ENCODE peak calls at places on chromosome 17, in ten cellular contexts. Z, W, Q, X, I, R, V, O, N and A are unnamed samples.

GRCh38 chr17:78777886-78778285 is 4.2 kb downstream of the CYTH1 start:
- DNase-seq in O (no peak), X (no peak), N (no peak), W (no peak), Z (no peak), I (no peak), V (no peak), R (no peak), Q (no peak), A (no peak)

GRCh38 chr17:48751172-48751571 is 22.6 kb upstream of the HOXB13 start:
- DNase-seq in Q (no peak), X (no peak), N (no peak), O (no peak), R (no peak), I (no peak), V (no peak), W (no peak), Z (no peak), A (no peak)

GRCh38 chr17:77815127-77815905 is 143.2 kb upstream of the TNRC6C start:
- DNase-seq in R (peak), Q (no peak), Z (no peak), X (no peak), O (no peak), W (no peak), V (no peak), N (no peak), I (no peak), A (no peak)

GRCh38 chr17:20771104-20771503 is 191.6 kb downstream of the CDRT15L2 start:
- DNase-seq in X (no peak), V (no peak), R (no peak), Z (no peak), N (no peak), Q (no peak), I (no peak), W (no peak), O (no peak), A (no peak)

GRCh38 chr17:63399316-63399715 is 46.8 kb downstream of the CYB561 start:
- DNase-seq in V (no peak), N (no peak), I (no peak), R (no peak), X (no peak), Q (no peak), Z (peak), W (peak), O (no peak), A (no peak)

GRCh38 chr17:13359774-13360173 is 242.0 kb downstream of the HS3ST3A1 start:
- DNase-seq in W (no peak), Q (no peak), X (no peak), I (no peak), R (no peak), Z (peak), V (no peak), O (no peak), N (no peak), A (no peak)

GRCh38 chr17:19725486-19725885 is 9.1 kb upstream of the SLC47A2 start:
- DNase-seq in Q (no peak), N (no peak), X (no peak), Z (no peak), I (no peak), V (no peak), R (no peak), W (no peak), O (no peak), A (no peak)

GRCh38 chr17:59038734-59039133 is 67.9 kb downstream of the TRIM37 start:
- DNase-seq in Z (peak), R (no peak), Q (no peak), V (peak), O (no peak), X (no peak), W (peak), I (no peak), N (no peak), A (peak)

GRCh38 chr17:34769049-34769448 is 189.7 kb downstream of the TMEM132E start:
- DNase-seq in Q (no peak), O (no peak), N (no peak), W (no peak), V (no peak), R (no peak), I (no peak), Z (no peak), X (no peak), A (no peak)

GRCh38 chr17:82450357-82451106 is at the start of gene CYBC1:
- DNase-seq in I (peak), R (peak), X (peak), W (peak), V (peak), O (peak), Q (peak), N (peak), Z (peak), A (peak)

GRCh38 chr17:16516594-16517018 is 24.6 kb upstream of the LRRC75A start:
- DNase-seq in I (no peak), X (peak), W (peak), Q (no peak), O (peak), R (no peak), N (peak), Z (peak), V (no peak), A (peak)

GRCh38 chr17:29592850-29593545 is at the start of gene ANKRD13B:
- DNase-seq in O (peak), X (no peak), Q (no peak), N (peak), V (no peak), R (peak), W (no peak), I (no peak), Z (no peak), A (no peak)

GRCh38 chr17:62994931-62995330 is 28.9 kb downstream of the TANC2 start:
- DNase-seq in V (peak), O (no peak), X (no peak), I (no peak), W (peak), R (no peak), Q (peak), N (no peak), Z (peak), A (no peak)

GRCh38 chr17:42519546-42520444 is 16.2 kb upstream of the NAGLU start:
- DNase-seq in W (peak), I (peak), N (peak), R (peak), O (peak), V (peak), Z (peak), Q (no peak), X (peak), A (peak)

GRCh38 chr17:42677921-42678781 is 1.4 kb upstream of the PLEKHH3 start:
- DNase-seq in I (peak), O (peak), Z (peak), W (peak), V (no peak), N (peak), X (peak), R (peak), Q (peak), A (no peak)

GRCh38 chr17:75345514-75346167 is 56.4 kb upstream of the SLC25A19 start:
- DNase-seq in Q (peak), O (peak), W (no peak), X (peak), R (peak), Z (no peak), N (no peak), I (no peak), V (no peak), A (no peak)

GRCh38 chr17:49230636-49231562 is at the start of gene PHOSPHO1:
- DNase-seq in R (peak), Q (peak), N (peak), X (peak), V (peak), O (peak), W (peak), Z (peak), I (peak), A (peak)

GRCh38 chr17:42953669-42954068 is 10.6 kb downstream of the AARSD1 start:
- DNase-seq in X (no peak), W (no peak), R (no peak), I (peak), O (no peak), Z (peak), N (no peak), Q (no peak), V (no peak), A (no peak)

GRCh38 chr17:41020346-41020745 is 6.7 kb downstream of the KRTAP1-5 start:
- DNase-seq in N (no peak), R (no peak), X (no peak), Z (no peak), Q (no peak), W (no peak), I (no peak), V (no peak), O (no peak), A (no peak)

GRCh38 chr17:2297023-2297422 is 6.6 kb downstream of the SMG6 start:
- DNase-seq in Q (no peak), X (no peak), I (no peak), V (no peak), O (no peak), N (no peak), W (no peak), R (no peak), Z (no peak), A (no peak)

GRCh38 chr17:1590031-1590746 is 27.6 kb upstream of the PITPNA start:
- DNase-seq in Q (no peak), W (peak), V (peak), I (peak), N (peak), R (no peak), X (no peak), O (no peak), Z (peak), A (peak)

GRCh38 chr17:13562271-13562800 is 39.4 kb downstream of the HS3ST3A1 start:
- DNase-seq in X (no peak), I (no peak), O (no peak), R (no peak), W (peak), Z (peak), N (no peak), V (peak), Q (no peak), A (no peak)

GRCh38 chr17:6894206-6894528 is 62.6 kb upstream of the TEKT1 start:
- DNase-seq in W (no peak), X (peak), Q (no peak), I (no peak), R (peak), Z (peak), O (peak), N (no peak), V (no peak), A (no peak)
- TF ChIP-seq CTCF in W (peak), X (peak), Q (no peak), I (no peak), R (peak), Z (peak), O (peak), N (peak), V (peak), A (peak)

GRCh38 chr17:55887531-55887930 is 136.7 kb downstream of the PCTP start:
- DNase-seq in V (no peak), N (no peak), X (no peak), I (no peak), O (no peak), Q (no peak), Z (no peak), R (peak), W (no peak), A (no peak)

GRCh38 chr17:55883112-55883511 is 132.3 kb downstream of the PCTP start:
- DNase-seq in X (peak), O (peak), W (no peak), Q (no peak), I (no peak), N (no peak), Z (no peak), R (peak), V (no peak), A (no peak)
- TF ChIP-seq CTCF in X (peak), O (peak), W (no peak), Q (no peak), I (no peak), N (no peak), Z (no peak), R (peak), V (no peak), A (no peak)

GRCh38 chr17:67785122-67785477 is 40.2 kb upstream of the BPTF start:
- DNase-seq in Z (no peak), W (no peak), R (no peak), X (no peak), V (no peak), O (no peak), N (no peak), Q (no peak), I (no peak), A (no peak)

GRCh38 chr17:67784364-67785121 is 40.8 kb upstream of the BPTF start:
- DNase-seq in I (no peak), Q (no peak), X (no peak), O (no peak), W (no peak), R (no peak), Z (no peak), N (no peak), V (no peak), A (no peak)

DNA sequence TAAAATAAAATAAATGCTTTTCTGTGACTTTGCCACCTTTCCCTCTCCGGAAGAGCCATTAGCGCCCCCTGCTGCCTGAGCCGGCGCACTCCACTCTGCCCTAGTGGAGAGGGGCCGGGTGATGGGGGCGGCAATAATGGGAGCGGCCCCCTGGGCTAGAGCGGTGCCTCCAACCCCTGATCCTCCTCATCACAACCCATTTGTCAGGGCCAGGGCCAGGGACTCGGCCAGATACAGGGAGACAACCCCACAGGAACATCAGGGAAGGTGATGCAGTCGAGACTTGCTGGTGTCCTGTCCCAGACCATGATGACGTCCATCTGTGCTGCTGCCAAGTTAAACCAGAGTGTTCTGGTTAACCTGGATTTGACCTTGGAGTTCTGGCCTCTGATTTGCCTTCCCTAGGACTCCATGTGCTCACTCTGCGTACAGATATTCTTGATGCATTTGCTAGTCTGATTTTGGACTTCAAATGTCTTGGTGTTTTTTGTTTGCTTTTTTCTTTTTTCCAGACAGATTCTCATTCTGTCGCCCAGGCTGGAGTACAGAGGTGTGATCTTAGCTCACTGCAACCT is 46.1 kb upstream of the BPTF start:
- DNase-seq in O (peak), Q (no peak), I (peak), V (no peak), R (peak), Z (peak), N (no peak), X (peak), W (peak), A (peak)
- TF ChIP-seq CTCF in O (peak), Q (no peak), I (no peak), V (peak), R (peak), Z (peak), N (no peak), X (peak), W (peak), A (peak)

GRCh38 chr17:74309902-74310301 is 16.1 kb upstream of the KIF19 start:
- DNase-seq in W (no peak), I (no peak), N (no peak), O (no peak), X (peak), R (no peak), Q (no peak), V (no peak), Z (no peak), A (no peak)

GRCh38 chr17:74303300-74303699 is 22.7 kb upstream of the KIF19 start:
- DNase-seq in I (no peak), O (no peak), X (no peak), Q (peak), R (no peak), Z (no peak), W (no peak), N (no peak), V (no peak), A (no peak)

GRCh38 chr17:74307984-74308773 is 17.8 kb upstream of the KIF19 start:
- DNase-seq in Q (no peak), W (no peak), X (no peak), I (no peak), V (no peak), O (no peak), Z (peak), R (no peak), N (peak), A (no peak)

GRCh38 chr17:74305865-74306654 is 20.0 kb upstream of the KIF19 start:
- DNase-seq in V (no peak), I (no peak), N (no peak), R (peak), X (peak), O (peak), Q (no peak), Z (no peak), W (no peak), A (no peak)
- TF ChIP-seq CTCF in V (no peak), I (no peak), N (no peak), R (peak), X (peak), O (peak), Q (no peak), Z (peak), W (no peak), A (no peak)

GRCh38 chr17:15511142-15511541 is 43.7 kb upstream of the CDRT4 start:
- DNase-seq in V (no peak), I (no peak), O (no peak), Z (no peak), N (no peak), X (no peak), Q (no peak), W (no peak), R (no peak), A (no peak)
- TF ChIP-seq CTCF in V (no peak), I (no peak), O (no peak), Z (no peak), N (no peak), X (no peak), Q (no peak), W (no peak), R (no peak), A (no peak)

DNA sequence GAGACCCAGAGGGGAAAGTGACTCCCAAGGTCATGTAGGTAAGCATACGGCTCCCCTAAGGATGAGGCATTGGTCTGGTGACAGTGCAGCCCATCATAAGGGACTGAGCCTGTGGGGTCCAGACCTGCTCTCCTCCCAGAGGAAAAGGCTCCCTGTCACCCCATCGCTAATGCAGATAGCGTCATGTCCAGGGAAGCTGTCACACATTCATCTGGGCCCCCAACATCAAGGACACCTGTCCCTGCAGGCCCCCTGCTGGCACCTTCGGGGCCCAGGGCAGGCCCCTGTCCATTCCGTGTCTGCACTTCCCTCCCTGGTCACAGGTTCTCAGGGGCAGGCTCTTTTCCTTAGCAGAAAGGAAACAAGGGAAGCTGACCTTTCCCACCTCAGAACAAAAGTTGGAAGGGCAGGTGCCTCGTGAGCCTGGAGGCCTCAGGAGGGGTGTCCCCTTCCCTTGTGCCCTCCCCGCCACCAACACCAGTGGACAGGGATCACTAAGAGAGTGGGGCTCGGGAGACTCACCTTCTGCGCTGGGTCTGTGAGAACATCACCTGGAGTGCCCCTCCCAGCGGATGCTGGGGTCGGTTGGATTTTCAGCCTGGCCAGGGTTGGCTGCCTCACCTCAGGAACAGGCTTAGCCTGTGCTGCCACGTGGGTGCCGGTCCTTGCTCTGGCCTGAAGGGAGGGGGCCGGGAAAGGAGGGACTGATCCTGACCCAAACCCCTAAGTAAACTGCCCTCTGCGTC is 17.3 kb upstream of the LASP1NB start:
- DNase-seq in R (no peak), Z (no peak), Q (no peak), V (no peak), O (no peak), I (no peak), X (no peak), N (no peak), W (no peak), A (no peak)
- TF ChIP-seq CTCF in R (no peak), Z (no peak), Q (no peak), V (no peak), O (no peak), I (no peak), X (no peak), N (no peak), W (no peak), A (peak)

DNA sequence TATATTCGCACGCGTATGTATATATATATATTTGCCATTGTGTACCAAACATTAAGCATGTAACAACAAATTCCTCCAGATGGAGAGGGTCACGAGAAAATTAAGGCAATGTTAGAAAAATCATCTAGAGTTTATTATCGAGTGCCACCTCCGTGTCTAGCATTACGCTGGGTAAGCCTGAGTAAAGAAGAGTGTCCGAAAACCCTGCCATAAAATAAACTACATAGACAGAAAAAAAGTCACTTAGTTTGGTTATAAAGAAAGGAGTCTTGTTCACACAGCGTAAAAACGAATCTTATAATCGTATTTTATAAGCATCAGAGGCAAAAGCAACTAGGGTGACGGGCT is 638 bp upstream of the RHOT1 start:
- DNase-seq in O (no peak), X (no peak), Q (no peak), R (no peak), Z (no peak), W (no peak), V (no peak), N (no peak), I (no peak), A (no peak)
- TF ChIP-seq CTCF in O (no peak), X (no peak), Q (no peak), R (no peak), Z (no peak), W (no peak), V (no peak), N (no peak), I (no peak), A (no peak)

GRCh38 chr17:7586673-7587419 is 3.0 kb downstream of the SOX15 start:
- DNase-seq in Z (no peak), Q (no peak), I (no peak), W (no peak), V (no peak), X (peak), O (no peak), R (peak), N (no peak), A (no peak)
- TF ChIP-seq CTCF in Z (peak), Q (peak), I (no peak), W (no peak), V (peak), X (peak), O (peak), R (peak), N (no peak), A (peak)

GRCh38 chr17:31374503-31374902 is 17.0 kb upstream of the RAB11FIP4 start:
- DNase-seq in I (no peak), V (no peak), O (no peak), X (no peak), R (no peak), N (no peak), W (no peak), Q (no peak), Z (no peak), A (no peak)

GRCh38 chr17:31379796-31380195 is 11.7 kb upstream of the RAB11FIP4 start:
- DNase-seq in V (no peak), R (no peak), I (no peak), N (no peak), Q (no peak), O (no peak), Z (no peak), X (no peak), W (no peak), A (no peak)

GRCh38 chr17:31374083-31374447 is 17.4 kb upstream of the RAB11FIP4 start:
- DNase-seq in Z (no peak), X (no peak), I (no peak), N (no peak), V (no peak), W (no peak), Q (no peak), O (no peak), R (no peak), A (no peak)

GRCh38 chr17:31381165-31381668 is 10.3 kb upstream of the RAB11FIP4 start:
- DNase-seq in R (no peak), Q (no peak), I (no peak), N (no peak), X (no peak), W (no peak), Z (no peak), V (no peak), O (no peak), A (no peak)

DNA sequence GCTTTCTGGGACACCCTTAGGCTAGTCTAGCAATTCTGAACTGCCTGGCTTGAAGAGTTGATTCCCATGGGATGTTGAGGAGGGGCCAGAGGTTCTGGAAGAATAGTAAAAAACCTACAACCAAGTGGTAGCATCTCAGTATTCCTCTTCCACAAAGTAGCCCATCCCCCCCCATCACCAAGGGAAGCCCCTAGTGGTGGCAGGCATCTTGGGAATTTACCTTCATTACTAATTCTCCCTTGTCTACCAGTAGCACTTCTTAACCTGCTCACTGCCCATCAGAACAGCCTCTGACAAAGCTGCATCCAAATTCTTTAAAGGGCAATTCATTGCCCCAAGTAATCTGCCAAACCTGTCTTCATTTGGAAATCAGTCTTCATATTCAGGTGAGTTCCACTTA is 12.8 kb upstream of the RAB11FIP4 start:
- DNase-seq in R (peak), I (no peak), O (peak), Z (no peak), W (no peak), V (no peak), N (no peak), X (peak), Q (no peak), A (no peak)
- TF ChIP-seq CTCF in R (peak), I (no peak), O (peak), Z (no peak), W (peak), V (no peak), N (no peak), X (peak), Q (no peak), A (peak)